ENCODE peak calls at places on chromosome 9, in four cellular contexts. One of them, this sample, is unnamed. For H3K27me3, the result is how much of the 10 kb centered on the place peaks cover.

GRCh38 chr9:10208691-10209069 is 404.1 kb downstream of the PTPRD start:
- DNase-seq in upper lobe of right lung: no peak
- DNase-seq in prostate gland: no peak
- DNase-seq in neural progenitor cell: no peak
- DNase-seq in this sample: no peak

GRCh38 chr9:89748831-89749499 is 144.2 kb downstream of the GADD45G start:
- DNase-seq in upper lobe of right lung: no peak
- DNase-seq in prostate gland: no peak
- DNase-seq in neural progenitor cell: no peak
- DNase-seq in this sample: no peak

GRCh38 chr9:33042528-33042927 is 17.5 kb downstream of the DNAJA1 start:
- DNase-seq in upper lobe of right lung: no peak
- DNase-seq in prostate gland: no peak
- DNase-seq in neural progenitor cell: no peak
- DNase-seq in this sample: no peak

GRCh38 chr9:128098936-128099931 is 28.3 kb downstream of the PTGES2 start:
- DNase-seq in upper lobe of right lung: no peak
- DNase-seq in prostate gland: no peak
- DNase-seq in neural progenitor cell: no peak
- DNase-seq in this sample: no peak

GRCh38 chr9:130846487-130847305 is 11.6 kb downstream of the ABL1 start:
- DNase-seq in upper lobe of right lung: no peak
- DNase-seq in prostate gland: no peak
- DNase-seq in neural progenitor cell: no peak
- DNase-seq in this sample: no peak

GRCh38 chr9:13139641-13140171 is 139.8 kb downstream of the MPDZ start:
- DNase-seq in upper lobe of right lung: no peak
- DNase-seq in prostate gland: no peak
- DNase-seq in neural progenitor cell: no peak
- DNase-seq in this sample: peak

GRCh38 chr9:125977223-125977622 is 230.1 kb downstream of the PBX3 start:
- DNase-seq in upper lobe of right lung: no peak
- DNase-seq in prostate gland: no peak
- DNase-seq in neural progenitor cell: no peak
- DNase-seq in this sample: no peak

GRCh38 chr9:124267271-124267807 is 9.6 kb downstream of the NEK6 start:
- DNase-seq in upper lobe of right lung: peak
- DNase-seq in prostate gland: peak
- DNase-seq in neural progenitor cell: peak
- DNase-seq in this sample: no peak

GRCh38 chr9:130450344-130451003 is 5.7 kb downstream of the ASS1 start:
- DNase-seq in upper lobe of right lung: no peak
- DNase-seq in prostate gland: no peak
- DNase-seq in neural progenitor cell: no peak
- DNase-seq in this sample: no peak

GRCh38 chr9:121576281-121577075 is 75.0 kb upstream of the DAB2IP start:
- DNase-seq in upper lobe of right lung: no peak
- DNase-seq in prostate gland: no peak
- DNase-seq in neural progenitor cell: no peak
- DNase-seq in this sample: no peak

GRCh38 chr9:121584421-121584820 is 67.0 kb upstream of the DAB2IP start:
- DNase-seq in upper lobe of right lung: no peak
- DNase-seq in prostate gland: no peak
- DNase-seq in neural progenitor cell: no peak
- DNase-seq in this sample: no peak

GRCh38 chr9:121582641-121583040 is 68.8 kb upstream of the DAB2IP start:
- DNase-seq in upper lobe of right lung: no peak
- DNase-seq in prostate gland: no peak
- DNase-seq in neural progenitor cell: no peak
- DNase-seq in this sample: no peak

GRCh38 chr9:121577201-121577600 is 74.2 kb upstream of the DAB2IP start:
- DNase-seq in upper lobe of right lung: no peak
- DNase-seq in prostate gland: no peak
- DNase-seq in neural progenitor cell: no peak
- DNase-seq in this sample: no peak

GRCh38 chr9:121581775-121582600 is 69.4 kb upstream of the DAB2IP start:
- DNase-seq in upper lobe of right lung: no peak
- DNase-seq in prostate gland: no peak
- DNase-seq in neural progenitor cell: peak
- DNase-seq in this sample: no peak
- H3K27ac ChIP-seq in upper lobe of right lung: no peak
- H3K27ac ChIP-seq in prostate gland: no peak
- H3K27ac ChIP-seq in neural progenitor cell: no peak
- H3K27ac ChIP-seq in this sample: no peak

DNA sequence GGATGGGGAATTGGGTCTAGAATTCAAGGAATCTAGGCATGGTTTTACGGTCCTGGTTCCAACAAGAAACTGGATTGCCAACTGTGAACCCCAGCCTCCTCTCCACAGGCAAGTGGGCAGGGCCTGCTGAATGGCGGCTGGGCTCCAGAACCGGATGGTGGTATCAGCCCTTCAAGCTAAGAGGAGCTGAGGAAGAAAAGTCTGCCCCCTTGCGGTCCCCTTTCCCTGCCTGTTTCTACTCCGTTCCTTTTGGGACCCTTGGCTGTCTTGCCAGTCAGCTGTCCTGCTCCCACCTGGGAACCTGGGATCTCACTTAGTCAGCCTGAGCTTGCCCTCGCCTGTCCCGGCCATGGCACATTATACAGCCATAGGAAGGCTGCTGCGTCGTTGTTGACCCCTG is 234.4 kb upstream of the DAPK1 start:
- DNase-seq in upper lobe of right lung: no peak
- DNase-seq in prostate gland: no peak
- DNase-seq in neural progenitor cell: peak
- DNase-seq in this sample: no peak
- TF ChIP-seq CTCF in upper lobe of right lung: no peak
- TF ChIP-seq CTCF in prostate gland: peak
- TF ChIP-seq CTCF in neural progenitor cell: peak
- TF ChIP-seq CTCF in this sample: no peak

DNA sequence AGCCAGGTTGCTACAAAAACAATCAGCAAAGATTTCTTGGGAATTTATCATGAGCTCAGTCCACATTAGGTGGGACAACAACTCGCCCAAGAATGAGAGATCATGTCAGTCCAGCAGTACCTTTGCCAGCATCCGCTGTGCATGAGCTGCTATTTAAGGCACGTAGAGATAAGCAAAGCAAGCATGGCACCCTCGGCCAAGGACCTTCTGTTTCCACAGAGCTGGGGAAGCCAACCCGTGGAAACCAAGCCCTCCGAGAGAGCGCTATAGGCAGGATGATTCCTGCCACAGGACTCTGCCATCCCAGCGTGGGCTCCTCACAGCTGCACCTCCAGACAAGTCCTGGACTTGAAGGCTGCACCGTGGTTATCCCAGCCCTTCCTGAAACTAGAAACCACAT is 189.5 kb upstream of the PPP1R26 start:
- DNase-seq in upper lobe of right lung: peak
- DNase-seq in prostate gland: no peak
- DNase-seq in neural progenitor cell: no peak
- DNase-seq in this sample: no peak
- H3K27me3 ChIP-seq in upper lobe of right lung: under half
- H3K27me3 ChIP-seq in prostate gland: under half
- H3K27me3 ChIP-seq in neural progenitor cell: under half
- H3K27me3 ChIP-seq in this sample: under half

DNA sequence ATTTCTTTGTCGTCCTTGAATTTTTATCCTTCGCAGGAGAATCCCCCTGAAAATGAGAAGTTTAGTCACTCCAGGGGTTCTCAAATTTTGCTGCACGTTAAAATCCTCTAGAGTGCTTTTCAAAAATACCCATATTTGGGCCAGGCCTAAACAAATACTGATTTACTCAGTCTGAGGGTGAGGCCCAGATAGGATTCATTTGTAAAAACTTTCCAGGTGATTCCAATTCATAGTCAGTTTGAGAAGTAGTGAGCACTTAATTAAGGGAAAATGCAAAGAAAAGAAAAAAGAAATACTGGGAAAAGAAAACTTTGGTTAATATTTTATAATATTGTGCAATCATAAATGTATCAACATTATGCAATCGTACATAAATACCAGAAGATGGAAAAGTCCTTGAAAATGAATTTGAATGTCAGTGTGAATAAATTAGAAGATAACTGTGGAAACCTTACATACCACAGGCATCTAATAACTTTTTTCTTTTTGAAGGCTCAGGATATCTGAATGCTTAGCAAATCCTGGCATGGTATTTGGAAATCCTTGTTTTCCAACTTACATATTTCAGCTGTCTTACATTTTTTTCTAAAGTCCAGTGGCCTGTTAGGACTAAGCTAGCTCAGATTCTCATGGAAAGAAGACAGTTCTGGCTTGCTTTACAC is 116.5 kb upstream of the DAPK1 start:
- DNase-seq in upper lobe of right lung: no peak
- DNase-seq in prostate gland: no peak
- DNase-seq in neural progenitor cell: no peak
- DNase-seq in this sample: no peak
- H3K27ac ChIP-seq in upper lobe of right lung: peak
- H3K27ac ChIP-seq in prostate gland: no peak
- H3K27ac ChIP-seq in neural progenitor cell: no peak
- H3K27ac ChIP-seq in this sample: no peak

GRCh38 chr9:90773593-90773992 is 28.0 kb upstream of the SYK start:
- DNase-seq in upper lobe of right lung: no peak
- DNase-seq in prostate gland: no peak
- DNase-seq in neural progenitor cell: peak
- DNase-seq in this sample: no peak

GRCh38 chr9:90775657-90776056 is 26.0 kb upstream of the SYK start:
- DNase-seq in upper lobe of right lung: no peak
- DNase-seq in prostate gland: no peak
- DNase-seq in neural progenitor cell: no peak
- DNase-seq in this sample: no peak

GRCh38 chr9:90772381-90772780 is 29.2 kb upstream of the SYK start:
- DNase-seq in upper lobe of right lung: no peak
- DNase-seq in prostate gland: no peak
- DNase-seq in neural progenitor cell: no peak
- DNase-seq in this sample: no peak

GRCh38 chr9:90770927-90771326 is 30.7 kb upstream of the SYK start:
- DNase-seq in upper lobe of right lung: no peak
- DNase-seq in prostate gland: no peak
- DNase-seq in neural progenitor cell: no peak
- DNase-seq in this sample: no peak

GRCh38 chr9:90774682-90775081 is 26.9 kb upstream of the SYK start:
- DNase-seq in upper lobe of right lung: no peak
- DNase-seq in prostate gland: no peak
- DNase-seq in neural progenitor cell: no peak
- DNase-seq in this sample: no peak
- TF ChIP-seq CTCF in upper lobe of right lung: no peak
- TF ChIP-seq CTCF in prostate gland: no peak
- TF ChIP-seq CTCF in neural progenitor cell: no peak
- TF ChIP-seq CTCF in this sample: no peak

DNA sequence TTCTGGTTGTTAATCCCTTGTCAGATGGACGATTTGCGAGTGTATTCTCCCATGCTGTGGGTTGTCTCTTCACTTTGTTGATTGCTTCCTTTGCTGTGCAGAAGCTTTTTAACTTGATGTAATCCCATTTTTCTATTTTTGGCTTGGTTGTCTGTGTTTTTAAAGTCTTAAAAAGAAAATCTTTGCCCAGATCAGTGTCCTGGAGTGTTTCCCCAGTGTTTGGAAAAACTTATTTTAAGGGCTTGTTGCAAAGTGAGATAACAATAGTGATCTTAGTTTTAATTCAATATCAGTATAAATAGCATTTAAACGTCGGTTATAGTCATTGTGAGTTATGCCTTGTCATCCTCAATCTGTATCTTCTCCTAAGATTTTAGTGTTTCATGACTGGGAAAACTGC is 329.5 kb downstream of the CCDC171 start:
- DNase-seq in upper lobe of right lung: no peak
- DNase-seq in prostate gland: no peak
- DNase-seq in neural progenitor cell: no peak
- DNase-seq in this sample: no peak
- H3K27me3 ChIP-seq in upper lobe of right lung: under half
- H3K27me3 ChIP-seq in prostate gland: under half
- H3K27me3 ChIP-seq in neural progenitor cell: under half
- H3K27me3 ChIP-seq in this sample: under half